ENCODE peak calls at places on chromosomes 5 and 9, in six cellular contexts. One of them, this sample, is unnamed.

GRCh38 chr5:165185726-165186125 is 1680.3 kb downstream of the MAT2B start:
- DNase-seq in CD8-positive, alpha-beta memory T cell: no peak
- DNase-seq in psoas muscle: no peak
- DNase-seq in kidney: no peak
- DNase-seq in A673: no peak
- DNase-seq in HCT116: no peak
- DNase-seq in this sample: no peak

GRCh38 chr5:169767938-169768337 is 130.9 kb downstream of the DOCK2 start:
- DNase-seq in CD8-positive, alpha-beta memory T cell: no peak
- DNase-seq in psoas muscle: no peak
- DNase-seq in kidney: no peak
- DNase-seq in A673: no peak
- DNase-seq in HCT116: no peak
- DNase-seq in this sample: no peak

GRCh38 chr5:144596517-144596916 is 425.8 kb downstream of the KCTD16 start:
- DNase-seq in CD8-positive, alpha-beta memory T cell: no peak
- DNase-seq in psoas muscle: no peak
- DNase-seq in kidney: no peak
- DNase-seq in A673: no peak
- DNase-seq in HCT116: no peak
- DNase-seq in this sample: no peak

GRCh38 chr9:89596937-89597555 is 7.8 kb upstream of the GADD45G start:
- DNase-seq in CD8-positive, alpha-beta memory T cell: no peak
- DNase-seq in psoas muscle: no peak
- DNase-seq in kidney: no peak
- DNase-seq in A673: no peak
- DNase-seq in HCT116: no peak
- DNase-seq in this sample: no peak

GRCh38 chr9:86303316-86303975 is 21.1 kb upstream of the ISCA1 start:
- DNase-seq in CD8-positive, alpha-beta memory T cell: no peak
- DNase-seq in psoas muscle: no peak
- DNase-seq in kidney: no peak
- DNase-seq in A673: no peak
- DNase-seq in HCT116: no peak
- DNase-seq in this sample: no peak

GRCh38 chr9:137465000-137465769 is 6.1 kb upstream of the NSMF start:
- DNase-seq in CD8-positive, alpha-beta memory T cell: no peak
- DNase-seq in psoas muscle: no peak
- DNase-seq in kidney: peak; percentile 72
- DNase-seq in A673: no peak
- DNase-seq in HCT116: no peak
- DNase-seq in this sample: peak; percentile 41

GRCh38 chr9:69016366-69017096 is 2.6 kb upstream of the PRKACG start:
- DNase-seq in CD8-positive, alpha-beta memory T cell: no peak
- DNase-seq in psoas muscle: no peak
- DNase-seq in kidney: no peak
- DNase-seq in A673: no peak
- DNase-seq in HCT116: no peak
- DNase-seq in this sample: no peak

GRCh38 chr5:56410696-56411095 is 177.6 kb upstream of the ANKRD55 start:
- DNase-seq in CD8-positive, alpha-beta memory T cell: no peak
- DNase-seq in psoas muscle: no peak
- DNase-seq in kidney: no peak
- DNase-seq in A673: no peak
- DNase-seq in HCT116: no peak
- DNase-seq in this sample: no peak

GRCh38 chr5:177475563-177476427 is 2.4 kb upstream of the DBN1 start:
- DNase-seq in CD8-positive, alpha-beta memory T cell: no peak
- DNase-seq in psoas muscle: no peak
- DNase-seq in kidney: no peak
- DNase-seq in A673: no peak
- DNase-seq in HCT116: no peak
- DNase-seq in this sample: no peak

GRCh38 chr5:141420855-141421488 is at the start of gene PCDHGA11:
- DNase-seq in CD8-positive, alpha-beta memory T cell: peak; percentile 12
- DNase-seq in psoas muscle: peak; percentile 29
- DNase-seq in kidney: no peak
- DNase-seq in A673: peak; percentile 85
- DNase-seq in HCT116: peak; percentile 4
- DNase-seq in this sample: peak; percentile 69

GRCh38 chr9:101472891-101473290 is 37.3 kb upstream of the ALDOB start:
- DNase-seq in CD8-positive, alpha-beta memory T cell: no peak
- DNase-seq in psoas muscle: no peak
- DNase-seq in kidney: no peak
- DNase-seq in A673: no peak
- DNase-seq in HCT116: no peak
- DNase-seq in this sample: no peak

GRCh38 chr9:26392639-26393038 is 500.0 kb downstream of the CAAP1 start:
- DNase-seq in CD8-positive, alpha-beta memory T cell: no peak
- DNase-seq in psoas muscle: no peak
- DNase-seq in kidney: no peak
- DNase-seq in A673: no peak
- DNase-seq in HCT116: no peak
- DNase-seq in this sample: no peak

GRCh38 chr9:27888661-27889295 is 315.5 kb upstream of the C9orf72 start:
- DNase-seq in CD8-positive, alpha-beta memory T cell: no peak
- DNase-seq in psoas muscle: no peak
- DNase-seq in kidney: no peak
- DNase-seq in A673: peak; percentile 24
- DNase-seq in HCT116: peak; percentile 7
- DNase-seq in this sample: no peak

GRCh38 chr5:103120607-103121200 is 603 bp downstream of the PPIP5K2 start:
- DNase-seq in CD8-positive, alpha-beta memory T cell: no peak
- DNase-seq in psoas muscle: no peak
- DNase-seq in kidney: no peak
- DNase-seq in A673: peak; percentile 35
- DNase-seq in HCT116: no peak
- DNase-seq in this sample: no peak

GRCh38 chr5:643811-644271 is 31.7 kb downstream of the CEP72 start:
- DNase-seq in CD8-positive, alpha-beta memory T cell: no peak
- DNase-seq in psoas muscle: no peak
- DNase-seq in kidney: peak; percentile 57
- DNase-seq in A673: peak; percentile 34
- DNase-seq in HCT116: no peak
- DNase-seq in this sample: peak; percentile 17

GRCh38 chr5:79555418-79555817 is 41.5 kb upstream of the HOMER1 start:
- DNase-seq in CD8-positive, alpha-beta memory T cell: no peak
- DNase-seq in psoas muscle: no peak
- DNase-seq in kidney: no peak
- DNase-seq in A673: no peak
- DNase-seq in HCT116: no peak
- DNase-seq in this sample: no peak

DNA sequence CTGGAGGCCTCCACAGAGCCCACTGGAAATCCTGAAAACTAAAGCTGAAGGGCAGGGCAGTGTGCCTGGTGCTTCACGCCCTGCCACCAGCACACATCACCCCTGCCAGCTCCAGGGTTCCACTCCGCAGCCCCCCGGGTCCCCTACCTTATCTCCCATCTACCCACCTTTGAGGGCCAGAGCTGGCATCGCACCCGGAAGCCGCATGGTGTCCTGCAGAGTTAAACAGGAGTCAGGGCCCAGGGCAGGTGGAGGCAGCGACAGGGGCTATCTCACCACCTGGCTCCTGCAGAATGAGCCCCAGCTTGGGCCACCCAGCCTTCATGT is 18.8 kb downstream of the PDGFRB start:
- DNase-seq in CD8-positive, alpha-beta memory T cell: no peak
- DNase-seq in psoas muscle: no peak
- DNase-seq in kidney: peak; percentile 62
- DNase-seq in A673: no peak
- DNase-seq in HCT116: no peak
- DNase-seq in this sample: no peak
- H3K4me1 ChIP-seq in CD8-positive, alpha-beta memory T cell: no peaks in the 10 kb centered on the region
- H3K4me1 ChIP-seq in psoas muscle: no peaks in the 10 kb centered on the region
- H3K4me1 ChIP-seq in kidney: peaks cover 29% of the 10 kb centered on the region
- H3K4me1 ChIP-seq in A673: peaks cover 21% of the 10 kb centered on the region
- H3K4me1 ChIP-seq in HCT116: no peaks in the 10 kb centered on the region
- H3K4me1 ChIP-seq in this sample: peaks cover 58% of the 10 kb centered on the region

GRCh38 chr5:134100283-134101011 is 14.0 kb upstream of the TCF7 start:
- DNase-seq in CD8-positive, alpha-beta memory T cell: peak; percentile 74
- DNase-seq in psoas muscle: no peak
- DNase-seq in kidney: peak; percentile 79
- DNase-seq in A673: no peak
- DNase-seq in HCT116: no peak
- DNase-seq in this sample: no peak
- H3K27ac ChIP-seq in CD8-positive, alpha-beta memory T cell: no peak overlapping the region
- H3K27ac ChIP-seq in psoas muscle: no peak overlapping the region
- H3K27ac ChIP-seq in kidney: no peak overlapping the region
- H3K27ac ChIP-seq in A673: no peak overlapping the region
- H3K27ac ChIP-seq in HCT116: no peak overlapping the region
- H3K27ac ChIP-seq in this sample: no peak overlapping the region

GRCh38 chr9:124457887-124458431 is 7.7 kb downstream of the ADGRD2 start:
- DNase-seq in CD8-positive, alpha-beta memory T cell: no peak
- DNase-seq in psoas muscle: no peak
- DNase-seq in kidney: peak; percentile 71
- DNase-seq in A673: no peak
- DNase-seq in HCT116: no peak
- DNase-seq in this sample: no peak

GRCh38 chr9:124457079-124457886 is 7.0 kb downstream of the ADGRD2 start:
- DNase-seq in CD8-positive, alpha-beta memory T cell: no peak
- DNase-seq in psoas muscle: no peak
- DNase-seq in kidney: no peak
- DNase-seq in A673: no peak
- DNase-seq in HCT116: no peak
- DNase-seq in this sample: no peak

GRCh38 chr9:124455820-124456219 is 5.6 kb downstream of the ADGRD2 start:
- DNase-seq in CD8-positive, alpha-beta memory T cell: no peak
- DNase-seq in psoas muscle: no peak
- DNase-seq in kidney: no peak
- DNase-seq in A673: no peak
- DNase-seq in HCT116: no peak
- DNase-seq in this sample: no peak

GRCh38 chr9:124454791-124455443 is 4.7 kb downstream of the ADGRD2 start:
- DNase-seq in CD8-positive, alpha-beta memory T cell: no peak
- DNase-seq in psoas muscle: no peak
- DNase-seq in kidney: no peak
- DNase-seq in A673: no peak
- DNase-seq in HCT116: no peak
- DNase-seq in this sample: no peak

DNA sequence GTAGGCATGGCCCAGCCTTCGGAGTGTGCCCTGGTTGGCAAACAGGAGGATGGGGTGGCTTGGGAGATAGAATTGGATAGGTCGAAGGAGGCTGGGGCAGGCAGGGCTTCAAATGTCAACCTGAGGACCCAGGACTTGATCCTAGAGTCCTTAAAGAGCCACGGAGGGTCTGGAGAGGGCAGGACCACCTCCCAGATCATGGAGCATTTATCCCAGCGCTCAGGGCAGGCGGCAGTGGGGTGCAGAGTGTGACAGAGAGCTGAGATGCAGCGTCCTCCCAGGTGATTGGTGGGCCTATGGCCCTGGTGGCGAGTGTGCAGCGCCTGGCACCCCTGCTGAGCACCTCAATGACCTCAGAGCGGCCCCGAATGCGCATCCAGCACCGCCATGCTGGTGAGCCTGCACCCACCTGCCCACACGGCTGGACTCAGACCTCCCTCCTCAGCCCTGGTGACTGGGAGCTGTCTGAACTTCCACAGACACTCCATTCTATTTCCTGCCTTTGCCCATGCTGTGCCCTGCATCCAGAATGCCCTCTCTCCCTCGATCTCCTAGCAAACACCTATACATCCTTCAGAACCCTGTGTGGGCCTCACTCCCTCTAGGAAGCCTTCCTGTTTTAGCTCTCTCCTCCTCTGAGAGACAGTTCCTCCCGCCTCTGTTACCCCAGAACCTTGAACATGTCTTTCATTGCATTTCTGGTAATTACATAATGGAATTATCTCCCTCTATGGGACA is 6.3 kb downstream of the ADGRD2 start:
- DNase-seq in CD8-positive, alpha-beta memory T cell: no peak
- DNase-seq in psoas muscle: no peak
- DNase-seq in kidney: no peak
- DNase-seq in A673: no peak
- DNase-seq in HCT116: no peak
- DNase-seq in this sample: no peak
- H3K4me1 ChIP-seq in CD8-positive, alpha-beta memory T cell: no peaks in the 10 kb centered on the region
- H3K4me1 ChIP-seq in psoas muscle: no peaks in the 10 kb centered on the region
- H3K4me1 ChIP-seq in kidney: no peaks in the 10 kb centered on the region
- H3K4me1 ChIP-seq in A673: no peaks in the 10 kb centered on the region
- H3K4me1 ChIP-seq in HCT116: peaks cover 6% of the 10 kb centered on the region
- H3K4me1 ChIP-seq in this sample: no peaks in the 10 kb centered on the region

DNA sequence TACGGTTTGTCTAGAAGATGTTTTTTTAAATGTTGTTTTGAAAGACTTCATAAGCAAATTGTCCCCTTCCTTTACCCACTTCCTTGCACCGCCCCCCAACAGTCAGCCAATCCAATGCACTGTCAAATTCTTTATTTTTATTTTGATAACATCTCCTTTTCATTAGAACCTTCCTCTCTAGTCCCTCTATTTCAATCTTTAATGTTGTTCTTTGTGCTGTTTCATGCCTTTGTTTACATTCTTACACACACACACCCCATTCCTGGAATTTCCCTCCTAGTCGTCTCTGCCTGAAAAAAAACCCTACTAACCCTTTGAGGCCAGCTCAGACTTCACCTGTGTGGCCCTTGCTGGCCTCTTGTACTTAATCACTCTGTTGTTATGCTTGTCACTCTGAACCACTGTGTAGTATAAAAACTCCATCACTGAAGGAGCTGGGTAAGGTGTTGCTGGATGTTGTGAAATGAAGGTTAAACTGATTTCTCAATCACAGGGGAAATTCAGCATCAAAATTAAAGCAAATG is 133.4 kb downstream of the UGCG start:
- DNase-seq in CD8-positive, alpha-beta memory T cell: no peak
- DNase-seq in psoas muscle: no peak
- DNase-seq in kidney: no peak
- DNase-seq in A673: no peak
- DNase-seq in HCT116: no peak
- DNase-seq in this sample: no peak
- H3K27ac ChIP-seq in CD8-positive, alpha-beta memory T cell: no peak overlapping the region
- H3K27ac ChIP-seq in psoas muscle: no peak overlapping the region
- H3K27ac ChIP-seq in kidney: peak overlapping the region; percentile 41
- H3K27ac ChIP-seq in A673: no peak overlapping the region
- H3K27ac ChIP-seq in HCT116: no peak overlapping the region
- H3K27ac ChIP-seq in this sample: peak overlapping the region; percentile 26

DNA sequence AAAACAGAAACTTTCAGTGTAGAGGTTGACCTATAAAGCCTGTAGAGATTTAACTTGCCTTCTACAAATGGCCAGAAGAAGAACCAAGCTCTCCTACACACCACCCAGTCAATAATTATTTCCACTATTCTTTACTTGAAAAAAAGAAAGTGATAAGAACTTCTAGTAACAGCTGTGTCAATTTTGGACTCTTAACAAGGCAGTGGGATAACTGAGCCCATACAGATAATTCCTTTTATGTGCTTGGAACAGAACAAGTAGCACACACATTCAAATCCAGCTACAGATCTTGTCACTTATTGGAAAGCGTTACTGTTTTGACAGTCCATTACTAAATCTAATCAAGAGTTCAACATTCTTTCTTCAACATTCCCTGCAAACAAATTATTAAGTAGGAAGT is 6.2 kb downstream of the PTGER4 start:
- DNase-seq in CD8-positive, alpha-beta memory T cell: no peak
- DNase-seq in psoas muscle: no peak
- DNase-seq in kidney: no peak
- DNase-seq in A673: no peak
- DNase-seq in HCT116: no peak
- DNase-seq in this sample: no peak
- H3K4me1 ChIP-seq in CD8-positive, alpha-beta memory T cell: peaks cover 60% of the 10 kb centered on the region
- H3K4me1 ChIP-seq in psoas muscle: peaks cover 12% of the 10 kb centered on the region
- H3K4me1 ChIP-seq in kidney: peaks cover 3% of the 10 kb centered on the region
- H3K4me1 ChIP-seq in A673: peaks cover 4% of the 10 kb centered on the region
- H3K4me1 ChIP-seq in HCT116: peaks cover 15% of the 10 kb centered on the region
- H3K4me1 ChIP-seq in this sample: peaks cover 44% of the 10 kb centered on the region

This sample was measured in lower lobe of right lung.